ENCODE peak calls at places on chromosomes 11 and 22, in eight cellular contexts. E is stimulated activated naive CD8-positive, alpha-beta T cell treated with anti-CD3 and anti-CD28 coated beads, Interleukin-15, amount 100 ng/mL, for 72 hours; A is heart right ventricle; K is NCI-H1417; O is brain microvascular endothelial cell; I is endothelial cell; L is activated CD4-positive, alpha-beta T cell treated with anti-CD3 and anti-CD28 coated beads, Interleukin-2, amount 50 U/mL, for 48 hours; P is H9. Q is an unnamed sample.

GRCh38 chr11:129643031-129643721 is 172.5 kb upstream of the TMEM45B start:
- DNase-seq in P (no peak), K (no peak), E (peak), O (peak), L (peak), A (no peak), I (no peak), Q (no peak)

GRCh38 chr11:35179466-35180135 is 40.6 kb downstream of the CD44 start:
- DNase-seq in P (no peak), I (no peak), E (no peak), L (no peak), O (no peak), K (no peak), A (no peak), Q (no peak)

GRCh38 chr11:86551286-86551685 is 121.1 kb downstream of the ME3 start:
- DNase-seq in E (no peak), L (no peak), I (no peak), P (no peak), O (peak), K (no peak), A (peak), Q (peak)

GRCh38 chr11:124315052-124315451 is 1.3 kb upstream of the OR8D1 start:
- DNase-seq in K (no peak), L (no peak), A (no peak), O (no peak), I (no peak), E (no peak), P (no peak), Q (no peak)

GRCh38 chr11:15106201-15106965 is 8.3 kb upstream of the INSC start:
- DNase-seq in I (no peak), E (no peak), O (peak), K (no peak), P (no peak), A (no peak), L (no peak), Q (peak)

GRCh38 chr11:69437001-69437875 is 44.2 kb upstream of the LINC01488 start:
- DNase-seq in L (no peak), A (no peak), K (no peak), P (peak), E (no peak), O (no peak), I (no peak), Q (no peak)

GRCh38 chr11:106988151-106988806 is 30.0 kb downstream of the GUCY1A2 start:
- DNase-seq in K (no peak), I (no peak), P (no peak), E (no peak), A (peak), O (peak), L (no peak), Q (peak)

GRCh38 chr11:101866619-101867491 is 48.0 kb upstream of the CEP126 start:
- DNase-seq in A (no peak), E (no peak), L (no peak), I (no peak), K (no peak), O (peak), P (no peak), Q (no peak)

GRCh38 chr22:25749420-25750169 is 7.6 kb downstream of the MYO18B start:
- DNase-seq in A (no peak), P (no peak), L (peak), K (no peak), E (peak), I (no peak), O (no peak), Q (no peak)

GRCh38 chr11:8512547-8512946 is 81.5 kb downstream of the STK33 start:
- DNase-seq in L (no peak), P (no peak), K (no peak), A (no peak), O (no peak), E (no peak), I (no peak), Q (no peak)

GRCh38 chr11:116731097-116731761 is 41.6 kb downstream of the BUD13 start:
- DNase-seq in E (no peak), L (no peak), I (peak), O (no peak), K (peak), P (peak), A (no peak), Q (no peak)

GRCh38 chr11:12865871-12866595 is 143.1 kb upstream of the RASSF10 start:
- DNase-seq in A (no peak), E (no peak), I (no peak), P (no peak), L (no peak), O (no peak), K (no peak), Q (no peak)

GRCh38 chr11:63791495-63792167 is 21.6 kb upstream of the SPINDOC start:
- DNase-seq in K (no peak), L (no peak), P (no peak), E (no peak), O (no peak), A (no peak), I (no peak), Q (no peak)

GRCh38 chr11:11709447-11710239 is 87.8 kb upstream of the GALNT18 start:
- DNase-seq in I (no peak), A (no peak), P (no peak), K (no peak), L (no peak), O (no peak), E (no peak), Q (no peak)

GRCh38 chr11:33988586-33989370 is 62.8 kb upstream of the CAPRIN1 start:
- DNase-seq in K (no peak), E (no peak), P (no peak), I (no peak), A (no peak), L (no peak), O (no peak), Q (no peak)

GRCh38 chr11:72696866-72697428 is 22.7 kb upstream of the PDE2A start:
- DNase-seq in I (no peak), K (no peak), A (no peak), O (no peak), L (no peak), P (peak), E (no peak), Q (no peak)

GRCh38 chr11:130553306-130553705 is 104.9 kb downstream of the ADAMTS15 start:
- DNase-seq in A (no peak), E (no peak), P (no peak), K (no peak), L (no peak), O (no peak), I (no peak), Q (peak)

GRCh38 chr22:48101704-48102103 is 1339.3 kb downstream of the TBC1D22A start:
- DNase-seq in P (peak), K (no peak), L (no peak), E (no peak), O (no peak), I (no peak), A (no peak), Q (no peak)

GRCh38 chr11:72789493-72790131 is 4.2 kb downstream of the STARD10 start:
- DNase-seq in I (no peak), P (no peak), E (no peak), O (peak), K (no peak), L (no peak), A (peak), Q (no peak)

GRCh38 chr11:74195828-74196227 is 24.7 kb downstream of the PPME1 start:
- DNase-seq in I (no peak), L (no peak), A (no peak), O (no peak), P (no peak), K (peak), E (no peak), Q (no peak)

GRCh38 chr11:117458275-117459120 is 130.8 kb downstream of the CEP164 start:
- DNase-seq in E (no peak), O (no peak), A (no peak), L (peak), K (peak), I (no peak), P (no peak), Q (no peak)

GRCh38 chr11:47272706-47273105 is 2.8 kb downstream of the MADD start:
- DNase-seq in I (no peak), K (no peak), A (no peak), E (no peak), P (no peak), O (no peak), L (no peak), Q (no peak)

GRCh38 chr11:132943325-132943736 is 589.0 kb downstream of the OPCML start:
- DNase-seq in I (no peak), A (no peak), E (no peak), K (no peak), L (no peak), P (no peak), O (no peak), Q (no peak)

GRCh38 chr22:24845036-24845918 is 39.3 kb downstream of the SGSM1 start:
- DNase-seq in E (no peak), L (no peak), O (no peak), I (no peak), K (no peak), A (no peak), P (no peak), Q (no peak)

GRCh38 chr22:36758792-36759271 is 17.1 kb downstream of the IFT27 start:
- DNase-seq in L (no peak), O (no peak), A (no peak), P (peak), K (no peak), E (no peak), I (no peak), Q (no peak)

GRCh38 chr22:22397875-22398524 is 110.5 kb downstream of the ZNF280B start:
- DNase-seq in A (peak), P (no peak), I (no peak), O (no peak), E (no peak), K (no peak), L (no peak), Q (no peak)

GRCh38 chr22:28600546-28601143 is 79.0 kb downstream of the TTC28 start:
- DNase-seq in O (peak), K (peak), E (no peak), L (no peak), A (peak), P (no peak), I (no peak), Q (peak)

GRCh38 chr11:12150831-12151382 is 40.5 kb downstream of the MICAL2 start:
- DNase-seq in A (no peak), K (no peak), L (peak), O (no peak), P (no peak), E (peak), I (no peak), Q (no peak)

GRCh38 chr11:57207160-57207559 is 25.4 kb downstream of the LRRC55 start:
- DNase-seq in L (no peak), P (no peak), E (no peak), O (no peak), A (no peak), K (no peak), I (peak), Q (no peak)

GRCh38 chr11:69190796-69191536 is 35.2 kb downstream of the SMIM38 start:
- DNase-seq in L (no peak), E (no peak), O (no peak), P (no peak), K (no peak), I (no peak), A (no peak), Q (no peak)

GRCh38 chr11:29373725-29374124 is 643.1 kb downstream of the KCNA4 start:
- DNase-seq in E (no peak), I (no peak), L (no peak), O (no peak), A (no peak), K (no peak), P (no peak), Q (no peak)

GRCh38 chr11:96234866-96235441 is 108.0 kb downstream of the MAML2 start:
- DNase-seq in E (no peak), A (no peak), L (no peak), P (no peak), O (no peak), I (no peak), K (no peak), Q (no peak)

GRCh38 chr11:48075637-48076036 is 95.3 kb downstream of the PTPRJ start:
- DNase-seq in L (no peak), K (no peak), I (no peak), O (no peak), P (no peak), E (no peak), A (no peak), Q (no peak)

GRCh38 chr11:108561535-108561991 is 32.0 kb downstream of the EXPH5 start:
- DNase-seq in K (no peak), L (no peak), E (no peak), P (no peak), I (no peak), A (no peak), O (peak), Q (no peak)